ENCODE peak calls at places on chromosomes 7 and 10, in seven cellular contexts. One of them, this sample, is unnamed.

GRCh38 chr10:58918887-58919286 is 257.6 kb upstream of the PHYHIPL start:
- DNase-seq in ovary: no peak
- DNase-seq in neural progenitor cell: no peak
- DNase-seq in tibial nerve: no peak
- DNase-seq in IMR-90: no peak
- DNase-seq in OCI-LY7: no peak
- DNase-seq in left ventricle myocardium inferior: no peak
- DNase-seq in this sample: no peak

GRCh38 chr10:96043895-96044580 is 655 bp downstream of the CCNJ start:
- DNase-seq in ovary: peak
- DNase-seq in IMR-90: peak
- DNase-seq in neural progenitor cell: peak
- DNase-seq in left ventricle myocardium inferior: peak
- DNase-seq in tibial nerve: peak
- DNase-seq in OCI-LY7: peak
- DNase-seq in this sample: peak

GRCh38 chr7:73369009-73369408 is 41.0 kb downstream of the FKBP6 start:
- DNase-seq in tibial nerve: no peak
- DNase-seq in left ventricle myocardium inferior: no peak
- DNase-seq in neural progenitor cell: no peak
- DNase-seq in ovary: no peak
- DNase-seq in OCI-LY7: no peak
- DNase-seq in IMR-90: no peak
- DNase-seq in this sample: no peak

GRCh38 chr7:155562106-155562505 is 15.7 kb upstream of the CNPY1 start:
- DNase-seq in tibial nerve: no peak
- DNase-seq in ovary: no peak
- DNase-seq in IMR-90: no peak
- DNase-seq in left ventricle myocardium inferior: no peak
- DNase-seq in OCI-LY7: no peak
- DNase-seq in neural progenitor cell: no peak
- DNase-seq in this sample: no peak

GRCh38 chr10:132877473-132877872 is 64.9 kb downstream of the CFAP46 start:
- DNase-seq in tibial nerve: no peak
- DNase-seq in neural progenitor cell: no peak
- DNase-seq in ovary: no peak
- DNase-seq in left ventricle myocardium inferior: no peak
- DNase-seq in OCI-LY7: no peak
- DNase-seq in IMR-90: no peak
- DNase-seq in this sample: no peak

GRCh38 chr7:1024331-1024761 is 20.0 kb upstream of the GPR146 start:
- DNase-seq in left ventricle myocardium inferior: no peak
- DNase-seq in OCI-LY7: peak
- DNase-seq in IMR-90: no peak
- DNase-seq in neural progenitor cell: no peak
- DNase-seq in ovary: no peak
- DNase-seq in tibial nerve: no peak
- DNase-seq in this sample: no peak

GRCh38 chr7:54831644-54832095 is 72.7 kb upstream of the SEC61G start:
- DNase-seq in tibial nerve: no peak
- DNase-seq in OCI-LY7: no peak
- DNase-seq in ovary: no peak
- DNase-seq in IMR-90: no peak
- DNase-seq in left ventricle myocardium inferior: no peak
- DNase-seq in neural progenitor cell: no peak
- DNase-seq in this sample: no peak

GRCh38 chr10:76540786-76541185 is 1096.8 kb downstream of the KCNMA1 start:
- DNase-seq in OCI-LY7: no peak
- DNase-seq in IMR-90: no peak
- DNase-seq in neural progenitor cell: no peak
- DNase-seq in left ventricle myocardium inferior: no peak
- DNase-seq in ovary: no peak
- DNase-seq in tibial nerve: no peak
- DNase-seq in this sample: no peak

GRCh38 chr7:150413640-150414081 is 34.5 kb downstream of the ZNF775 start:
- DNase-seq in ovary: no peak
- DNase-seq in neural progenitor cell: no peak
- DNase-seq in left ventricle myocardium inferior: no peak
- DNase-seq in OCI-LY7: no peak
- DNase-seq in IMR-90: peak
- DNase-seq in tibial nerve: no peak
- DNase-seq in this sample: no peak

GRCh38 chr10:132337019-132337418 is 5.0 kb downstream of the LRRC27 start:
- DNase-seq in tibial nerve: no peak
- DNase-seq in left ventricle myocardium inferior: no peak
- DNase-seq in neural progenitor cell: peak
- DNase-seq in IMR-90: no peak
- DNase-seq in OCI-LY7: peak
- DNase-seq in ovary: no peak
- DNase-seq in this sample: no peak

GRCh38 chr7:148849393-148850098 is 34.5 kb downstream of the EZH2 start:
- DNase-seq in IMR-90: no peak
- DNase-seq in tibial nerve: no peak
- DNase-seq in ovary: no peak
- DNase-seq in OCI-LY7: no peak
- DNase-seq in neural progenitor cell: peak
- DNase-seq in left ventricle myocardium inferior: no peak
- DNase-seq in this sample: no peak

GRCh38 chr7:41336981-41337380 is 365.9 kb downstream of the INHBA start:
- DNase-seq in ovary: no peak
- DNase-seq in left ventricle myocardium inferior: no peak
- DNase-seq in IMR-90: peak
- DNase-seq in OCI-LY7: no peak
- DNase-seq in tibial nerve: no peak
- DNase-seq in neural progenitor cell: no peak
- DNase-seq in this sample: no peak

GRCh38 chr10:61623101-61623500 is 39.6 kb upstream of the CABCOCO1 start:
- DNase-seq in tibial nerve: no peak
- DNase-seq in IMR-90: no peak
- DNase-seq in left ventricle myocardium inferior: no peak
- DNase-seq in neural progenitor cell: no peak
- DNase-seq in OCI-LY7: no peak
- DNase-seq in ovary: no peak
- DNase-seq in this sample: no peak

GRCh38 chr7:106858618-106859532 is 6.2 kb upstream of the PIK3CG start:
- DNase-seq in ovary: no peak
- DNase-seq in left ventricle myocardium inferior: peak
- DNase-seq in tibial nerve: no peak
- DNase-seq in OCI-LY7: no peak
- DNase-seq in neural progenitor cell: no peak
- DNase-seq in IMR-90: no peak
- DNase-seq in this sample: no peak

GRCh38 chr10:124458473-124458872 is 3.1 kb upstream of the LHPP start:
- DNase-seq in neural progenitor cell: no peak
- DNase-seq in tibial nerve: no peak
- DNase-seq in IMR-90: no peak
- DNase-seq in left ventricle myocardium inferior: no peak
- DNase-seq in ovary: no peak
- DNase-seq in OCI-LY7: no peak
- DNase-seq in this sample: no peak

GRCh38 chr10:76902949-76903348 is 734.7 kb downstream of the KCNMA1 start:
- DNase-seq in tibial nerve: no peak
- DNase-seq in neural progenitor cell: peak
- DNase-seq in left ventricle myocardium inferior: peak
- DNase-seq in IMR-90: no peak
- DNase-seq in ovary: peak
- DNase-seq in OCI-LY7: peak
- DNase-seq in this sample: peak

GRCh38 chr7:30848121-30848855 is 63.4 kb upstream of the AQP1 start:
- DNase-seq in tibial nerve: no peak
- DNase-seq in left ventricle myocardium inferior: no peak
- DNase-seq in IMR-90: no peak
- DNase-seq in ovary: no peak
- DNase-seq in OCI-LY7: peak
- DNase-seq in neural progenitor cell: no peak
- DNase-seq in this sample: no peak

GRCh38 chr7:98740643-98741042 is 123.6 kb downstream of the NPTX2 start:
- DNase-seq in IMR-90: no peak
- DNase-seq in neural progenitor cell: no peak
- DNase-seq in ovary: no peak
- DNase-seq in tibial nerve: no peak
- DNase-seq in OCI-LY7: no peak
- DNase-seq in left ventricle myocardium inferior: no peak
- DNase-seq in this sample: no peak

GRCh38 chr10:23980054-23980453 is 228.9 kb upstream of the KIAA1217 start:
- DNase-seq in OCI-LY7: no peak
- DNase-seq in neural progenitor cell: no peak
- DNase-seq in ovary: no peak
- DNase-seq in IMR-90: no peak
- DNase-seq in tibial nerve: no peak
- DNase-seq in left ventricle myocardium inferior: no peak
- DNase-seq in this sample: peak

GRCh38 chr10:132173185-132173584 is 13.6 kb upstream of the DPYSL4 start:
- DNase-seq in tibial nerve: no peak
- DNase-seq in neural progenitor cell: no peak
- DNase-seq in OCI-LY7: no peak
- DNase-seq in left ventricle myocardium inferior: no peak
- DNase-seq in ovary: no peak
- DNase-seq in IMR-90: no peak
- DNase-seq in this sample: no peak

GRCh38 chr10:127441350-127442219 is 107.5 kb upstream of the NPS start:
- DNase-seq in tibial nerve: no peak
- DNase-seq in neural progenitor cell: peak
- DNase-seq in IMR-90: no peak
- DNase-seq in ovary: peak
- DNase-seq in OCI-LY7: no peak
- DNase-seq in left ventricle myocardium inferior: no peak
- DNase-seq in this sample: peak

GRCh38 chr10:102626026-102626686 is 18.1 kb upstream of the TRIM8 start:
- DNase-seq in IMR-90: no peak
- DNase-seq in neural progenitor cell: no peak
- DNase-seq in left ventricle myocardium inferior: no peak
- DNase-seq in tibial nerve: no peak
- DNase-seq in OCI-LY7: no peak
- DNase-seq in ovary: no peak
- DNase-seq in this sample: no peak

GRCh38 chr7:12303507-12303906 is 92.4 kb downstream of the TMEM106B start:
- DNase-seq in neural progenitor cell: no peak
- DNase-seq in tibial nerve: no peak
- DNase-seq in left ventricle myocardium inferior: no peak
- DNase-seq in ovary: no peak
- DNase-seq in IMR-90: no peak
- DNase-seq in OCI-LY7: no peak
- DNase-seq in this sample: no peak

GRCh38 chr10:22959950-22960349 is 32.1 kb downstream of the ARMC3 start:
- DNase-seq in ovary: no peak
- DNase-seq in tibial nerve: no peak
- DNase-seq in OCI-LY7: no peak
- DNase-seq in IMR-90: no peak
- DNase-seq in neural progenitor cell: no peak
- DNase-seq in left ventricle myocardium inferior: no peak
- DNase-seq in this sample: no peak

GRCh38 chr10:50395279-50395678 is 144.0 kb upstream of the ASAH2 start:
- DNase-seq in left ventricle myocardium inferior: no peak
- DNase-seq in tibial nerve: peak
- DNase-seq in neural progenitor cell: no peak
- DNase-seq in ovary: no peak
- DNase-seq in IMR-90: peak
- DNase-seq in OCI-LY7: no peak
- DNase-seq in this sample: no peak

GRCh38 chr7:2483495-2483894 is 7.3 kb upstream of the GRIFIN start:
- DNase-seq in ovary: no peak
- DNase-seq in IMR-90: no peak
- DNase-seq in tibial nerve: no peak
- DNase-seq in neural progenitor cell: no peak
- DNase-seq in left ventricle myocardium inferior: no peak
- DNase-seq in OCI-LY7: no peak
- DNase-seq in this sample: no peak

GRCh38 chr10:533186-533585 is 156.3 kb downstream of the DIP2C start:
- DNase-seq in ovary: peak
- DNase-seq in neural progenitor cell: no peak
- DNase-seq in IMR-90: no peak
- DNase-seq in left ventricle myocardium inferior: no peak
- DNase-seq in OCI-LY7: no peak
- DNase-seq in tibial nerve: no peak
- DNase-seq in this sample: no peak

DNA sequence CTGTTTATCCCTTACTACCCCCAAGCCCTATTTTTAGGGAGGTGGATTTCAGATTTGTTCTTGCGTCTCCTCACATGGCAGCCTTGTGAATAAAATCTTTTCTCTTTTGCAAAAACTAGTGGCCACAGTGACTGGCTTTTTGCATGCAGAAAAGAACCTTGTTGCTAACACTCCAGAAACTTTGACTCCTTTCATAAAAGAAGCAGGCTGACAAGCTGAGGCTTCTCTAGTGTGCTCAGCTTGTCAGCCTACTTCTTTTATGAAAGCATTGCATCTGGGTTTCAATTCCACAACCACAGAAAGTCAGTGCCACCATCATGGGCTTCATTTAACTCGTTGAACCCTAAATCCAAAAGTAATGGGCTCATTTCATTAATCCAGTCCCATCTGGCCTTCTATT is 761.0 kb upstream of the COBL start:
- DNase-seq in neural progenitor cell: no peak
- DNase-seq in IMR-90: no peak
- DNase-seq in left ventricle myocardium inferior: no peak
- DNase-seq in tibial nerve: no peak
- DNase-seq in OCI-LY7: no peak
- DNase-seq in ovary: no peak
- DNase-seq in this sample: no peak
- TF ChIP-seq CTCF in neural progenitor cell: no peak
- TF ChIP-seq CTCF in IMR-90: no peak
- TF ChIP-seq CTCF in left ventricle myocardium inferior: no peak
- TF ChIP-seq CTCF in tibial nerve: no peak
- TF ChIP-seq CTCF in OCI-LY7: no peak
- TF ChIP-seq CTCF in ovary: no peak
- TF ChIP-seq CTCF in this sample: no peak

GRCh38 chr10:79068562-79069324 is at the start of gene ZMIZ1:
- DNase-seq in OCI-LY7: peak
- DNase-seq in tibial nerve: peak
- DNase-seq in IMR-90: peak
- DNase-seq in neural progenitor cell: peak
- DNase-seq in left ventricle myocardium inferior: peak
- DNase-seq in ovary: peak
- DNase-seq in this sample: peak
- TF ChIP-seq CTCF in OCI-LY7: peak
- TF ChIP-seq CTCF in tibial nerve: peak
- TF ChIP-seq CTCF in IMR-90: peak
- TF ChIP-seq CTCF in neural progenitor cell: peak
- TF ChIP-seq CTCF in left ventricle myocardium inferior: peak
- TF ChIP-seq CTCF in ovary: no peak
- TF ChIP-seq CTCF in this sample: no peak

GRCh38 chr7:27161214-27161720 is 4.1 kb downstream of the HOXA9 start:
- DNase-seq in neural progenitor cell: no peak
- DNase-seq in ovary: no peak
- DNase-seq in left ventricle myocardium inferior: peak
- DNase-seq in OCI-LY7: no peak
- DNase-seq in IMR-90: no peak
- DNase-seq in tibial nerve: no peak
- DNase-seq in this sample: peak
- TF ChIP-seq CTCF in neural progenitor cell: no peak
- TF ChIP-seq CTCF in ovary: no peak
- TF ChIP-seq CTCF in left ventricle myocardium inferior: no peak
- TF ChIP-seq CTCF in OCI-LY7: peak
- TF ChIP-seq CTCF in IMR-90: no peak
- TF ChIP-seq CTCF in tibial nerve: no peak
- TF ChIP-seq CTCF in this sample: no peak

DNA sequence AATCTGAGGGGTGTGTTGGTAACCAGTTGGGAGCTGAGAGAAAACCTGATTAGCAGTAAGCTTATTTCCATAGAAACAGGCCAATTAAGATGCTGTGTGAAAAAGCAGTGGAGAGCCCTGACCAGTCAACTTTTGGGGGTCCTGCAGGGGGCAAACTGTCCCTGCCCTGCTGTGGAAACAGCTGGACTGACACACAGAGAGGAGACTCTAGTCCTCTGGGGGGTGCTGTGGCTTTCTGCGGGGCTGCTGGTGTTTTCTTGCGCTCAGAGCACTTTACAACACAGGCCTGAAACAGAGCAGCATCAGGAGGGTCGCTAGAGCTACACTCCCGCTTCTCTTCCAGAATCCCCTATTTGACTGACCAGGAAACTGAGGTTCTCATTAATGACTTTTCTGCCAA is 546.9 kb upstream of the GALNT17 start:
- DNase-seq in ovary: no peak
- DNase-seq in tibial nerve: no peak
- DNase-seq in left ventricle myocardium inferior: no peak
- DNase-seq in OCI-LY7: no peak
- DNase-seq in neural progenitor cell: peak
- DNase-seq in IMR-90: no peak
- DNase-seq in this sample: no peak
- TF ChIP-seq CTCF in ovary: no peak
- TF ChIP-seq CTCF in tibial nerve: no peak
- TF ChIP-seq CTCF in left ventricle myocardium inferior: no peak
- TF ChIP-seq CTCF in OCI-LY7: peak
- TF ChIP-seq CTCF in neural progenitor cell: peak
- TF ChIP-seq CTCF in IMR-90: peak
- TF ChIP-seq CTCF in this sample: no peak

This sample was measured in nephron progenitor cell.